ENCODE peak calls at places on chromosomes 7 and 10, in ten cellular contexts. One of them, this sample, is unnamed.

GRCh38 chr10:98045785-98046389 is 15.5 kb upstream of the CRTAC1 start:
- DNase-seq in stimulated activated CD4-positive, alpha-beta T cell treated with anti-CD3 and anti-CD28 coated beads, Interleukin-2, amount 100 ng/mL, for 48 hours: peak
- DNase-seq in C1 segment of cervical spinal cord: peak
- DNase-seq in NCI-H2029: peak
- DNase-seq in hepatic stellate cell: peak
- DNase-seq in AG10803: peak
- DNase-seq in activated CD8-positive, alpha-beta memory T cell treated with anti-CD3 and anti-CD28 coated beads, Interleukin-2, amount 50 U/mL, for 48 hours: peak
- DNase-seq in heart left ventricle: peak
- DNase-seq in GM13976: peak
- DNase-seq in NCI-H1105: peak
- DNase-seq in this sample: peak

GRCh38 chr10:122115874-122116273 is 126.9 kb downstream of the TACC2 start:
- DNase-seq in stimulated activated CD4-positive, alpha-beta T cell treated with anti-CD3 and anti-CD28 coated beads, Interleukin-2, amount 100 ng/mL, for 48 hours: no peak
- DNase-seq in C1 segment of cervical spinal cord: no peak
- DNase-seq in NCI-H2029: no peak
- DNase-seq in hepatic stellate cell: no peak
- DNase-seq in AG10803: no peak
- DNase-seq in activated CD8-positive, alpha-beta memory T cell treated with anti-CD3 and anti-CD28 coated beads, Interleukin-2, amount 50 U/mL, for 48 hours: no peak
- DNase-seq in heart left ventricle: no peak
- DNase-seq in GM13976: no peak
- DNase-seq in NCI-H1105: no peak
- DNase-seq in this sample: no peak

GRCh38 chr7:55887786-55888185 is 530 bp downstream of the ZNF713 start:
- DNase-seq in stimulated activated CD4-positive, alpha-beta T cell treated with anti-CD3 and anti-CD28 coated beads, Interleukin-2, amount 100 ng/mL, for 48 hours: peak
- DNase-seq in C1 segment of cervical spinal cord: no peak
- DNase-seq in NCI-H2029: peak
- DNase-seq in hepatic stellate cell: peak
- DNase-seq in AG10803: no peak
- DNase-seq in activated CD8-positive, alpha-beta memory T cell treated with anti-CD3 and anti-CD28 coated beads, Interleukin-2, amount 50 U/mL, for 48 hours: no peak
- DNase-seq in heart left ventricle: no peak
- DNase-seq in GM13976: peak
- DNase-seq in NCI-H1105: peak
- DNase-seq in this sample: no peak

GRCh38 chr10:119734396-119735332 is 8.8 kb downstream of the INPP5F start:
- DNase-seq in stimulated activated CD4-positive, alpha-beta T cell treated with anti-CD3 and anti-CD28 coated beads, Interleukin-2, amount 100 ng/mL, for 48 hours: no peak
- DNase-seq in C1 segment of cervical spinal cord: no peak
- DNase-seq in NCI-H2029: no peak
- DNase-seq in hepatic stellate cell: no peak
- DNase-seq in AG10803: peak
- DNase-seq in activated CD8-positive, alpha-beta memory T cell treated with anti-CD3 and anti-CD28 coated beads, Interleukin-2, amount 50 U/mL, for 48 hours: no peak
- DNase-seq in heart left ventricle: no peak
- DNase-seq in GM13976: no peak
- DNase-seq in NCI-H1105: no peak
- DNase-seq in this sample: no peak

GRCh38 chr10:99973190-99973589 is 36.6 kb downstream of the DNMBP start:
- DNase-seq in stimulated activated CD4-positive, alpha-beta T cell treated with anti-CD3 and anti-CD28 coated beads, Interleukin-2, amount 100 ng/mL, for 48 hours: no peak
- DNase-seq in C1 segment of cervical spinal cord: no peak
- DNase-seq in NCI-H2029: no peak
- DNase-seq in hepatic stellate cell: no peak
- DNase-seq in AG10803: no peak
- DNase-seq in activated CD8-positive, alpha-beta memory T cell treated with anti-CD3 and anti-CD28 coated beads, Interleukin-2, amount 50 U/mL, for 48 hours: no peak
- DNase-seq in heart left ventricle: no peak
- DNase-seq in GM13976: no peak
- DNase-seq in NCI-H1105: no peak
- DNase-seq in this sample: no peak

GRCh38 chr7:154474903-154475520 is 422.8 kb downstream of the DPP6 start:
- DNase-seq in stimulated activated CD4-positive, alpha-beta T cell treated with anti-CD3 and anti-CD28 coated beads, Interleukin-2, amount 100 ng/mL, for 48 hours: no peak
- DNase-seq in C1 segment of cervical spinal cord: no peak
- DNase-seq in NCI-H2029: no peak
- DNase-seq in hepatic stellate cell: no peak
- DNase-seq in AG10803: no peak
- DNase-seq in activated CD8-positive, alpha-beta memory T cell treated with anti-CD3 and anti-CD28 coated beads, Interleukin-2, amount 50 U/mL, for 48 hours: no peak
- DNase-seq in heart left ventricle: no peak
- DNase-seq in GM13976: no peak
- DNase-seq in NCI-H1105: no peak
- DNase-seq in this sample: no peak

GRCh38 chr10:8229153-8229552 is 174.7 kb downstream of the GATA3 start:
- DNase-seq in stimulated activated CD4-positive, alpha-beta T cell treated with anti-CD3 and anti-CD28 coated beads, Interleukin-2, amount 100 ng/mL, for 48 hours: no peak
- DNase-seq in C1 segment of cervical spinal cord: no peak
- DNase-seq in NCI-H2029: no peak
- DNase-seq in hepatic stellate cell: no peak
- DNase-seq in AG10803: no peak
- DNase-seq in activated CD8-positive, alpha-beta memory T cell treated with anti-CD3 and anti-CD28 coated beads, Interleukin-2, amount 50 U/mL, for 48 hours: no peak
- DNase-seq in heart left ventricle: no peak
- DNase-seq in GM13976: no peak
- DNase-seq in NCI-H1105: no peak
- DNase-seq in this sample: no peak

GRCh38 chr10:48767752-48768450 is 83.2 kb downstream of the WDFY4 start:
- DNase-seq in stimulated activated CD4-positive, alpha-beta T cell treated with anti-CD3 and anti-CD28 coated beads, Interleukin-2, amount 100 ng/mL, for 48 hours: no peak
- DNase-seq in C1 segment of cervical spinal cord: no peak
- DNase-seq in NCI-H2029: no peak
- DNase-seq in hepatic stellate cell: no peak
- DNase-seq in AG10803: no peak
- DNase-seq in activated CD8-positive, alpha-beta memory T cell treated with anti-CD3 and anti-CD28 coated beads, Interleukin-2, amount 50 U/mL, for 48 hours: no peak
- DNase-seq in heart left ventricle: no peak
- DNase-seq in GM13976: no peak
- DNase-seq in NCI-H1105: no peak
- DNase-seq in this sample: no peak

GRCh38 chr10:22805304-22805703 is 90.9 kb upstream of the PIP4K2A start:
- DNase-seq in stimulated activated CD4-positive, alpha-beta T cell treated with anti-CD3 and anti-CD28 coated beads, Interleukin-2, amount 100 ng/mL, for 48 hours: no peak
- DNase-seq in C1 segment of cervical spinal cord: peak
- DNase-seq in NCI-H2029: peak
- DNase-seq in hepatic stellate cell: peak
- DNase-seq in AG10803: peak
- DNase-seq in activated CD8-positive, alpha-beta memory T cell treated with anti-CD3 and anti-CD28 coated beads, Interleukin-2, amount 50 U/mL, for 48 hours: no peak
- DNase-seq in heart left ventricle: no peak
- DNase-seq in GM13976: no peak
- DNase-seq in NCI-H1105: peak
- DNase-seq in this sample: no peak

GRCh38 chr10:95254629-95255028 is 36.2 kb downstream of the PDLIM1 start:
- DNase-seq in stimulated activated CD4-positive, alpha-beta T cell treated with anti-CD3 and anti-CD28 coated beads, Interleukin-2, amount 100 ng/mL, for 48 hours: no peak
- DNase-seq in C1 segment of cervical spinal cord: no peak
- DNase-seq in NCI-H2029: no peak
- DNase-seq in hepatic stellate cell: no peak
- DNase-seq in AG10803: no peak
- DNase-seq in activated CD8-positive, alpha-beta memory T cell treated with anti-CD3 and anti-CD28 coated beads, Interleukin-2, amount 50 U/mL, for 48 hours: no peak
- DNase-seq in heart left ventricle: no peak
- DNase-seq in GM13976: no peak
- DNase-seq in NCI-H1105: no peak
- DNase-seq in this sample: no peak

GRCh38 chr10:88370713-88371112 is 212.4 kb downstream of the RNLS start:
- DNase-seq in stimulated activated CD4-positive, alpha-beta T cell treated with anti-CD3 and anti-CD28 coated beads, Interleukin-2, amount 100 ng/mL, for 48 hours: no peak
- DNase-seq in C1 segment of cervical spinal cord: no peak
- DNase-seq in NCI-H2029: no peak
- DNase-seq in hepatic stellate cell: no peak
- DNase-seq in AG10803: no peak
- DNase-seq in activated CD8-positive, alpha-beta memory T cell treated with anti-CD3 and anti-CD28 coated beads, Interleukin-2, amount 50 U/mL, for 48 hours: no peak
- DNase-seq in heart left ventricle: no peak
- DNase-seq in GM13976: no peak
- DNase-seq in NCI-H1105: no peak
- DNase-seq in this sample: no peak

GRCh38 chr10:71726673-71727428 is 7.3 kb upstream of the C10orf105 start:
- DNase-seq in stimulated activated CD4-positive, alpha-beta T cell treated with anti-CD3 and anti-CD28 coated beads, Interleukin-2, amount 100 ng/mL, for 48 hours: no peak
- DNase-seq in C1 segment of cervical spinal cord: no peak
- DNase-seq in NCI-H2029: no peak
- DNase-seq in hepatic stellate cell: no peak
- DNase-seq in AG10803: no peak
- DNase-seq in activated CD8-positive, alpha-beta memory T cell treated with anti-CD3 and anti-CD28 coated beads, Interleukin-2, amount 50 U/mL, for 48 hours: peak
- DNase-seq in heart left ventricle: no peak
- DNase-seq in GM13976: no peak
- DNase-seq in NCI-H1105: no peak
- DNase-seq in this sample: no peak

GRCh38 chr10:129956285-129956649 is 7.8 kb downstream of the EBF3 start:
- DNase-seq in stimulated activated CD4-positive, alpha-beta T cell treated with anti-CD3 and anti-CD28 coated beads, Interleukin-2, amount 100 ng/mL, for 48 hours: no peak
- DNase-seq in C1 segment of cervical spinal cord: no peak
- DNase-seq in NCI-H2029: no peak
- DNase-seq in hepatic stellate cell: no peak
- DNase-seq in AG10803: no peak
- DNase-seq in activated CD8-positive, alpha-beta memory T cell treated with anti-CD3 and anti-CD28 coated beads, Interleukin-2, amount 50 U/mL, for 48 hours: no peak
- DNase-seq in heart left ventricle: no peak
- DNase-seq in GM13976: no peak
- DNase-seq in NCI-H1105: no peak
- DNase-seq in this sample: no peak

GRCh38 chr10:127125331-127125730 is 71.1 kb downstream of the INSYN2A start:
- DNase-seq in stimulated activated CD4-positive, alpha-beta T cell treated with anti-CD3 and anti-CD28 coated beads, Interleukin-2, amount 100 ng/mL, for 48 hours: no peak
- DNase-seq in C1 segment of cervical spinal cord: no peak
- DNase-seq in NCI-H2029: no peak
- DNase-seq in hepatic stellate cell: no peak
- DNase-seq in AG10803: no peak
- DNase-seq in activated CD8-positive, alpha-beta memory T cell treated with anti-CD3 and anti-CD28 coated beads, Interleukin-2, amount 50 U/mL, for 48 hours: no peak
- DNase-seq in heart left ventricle: no peak
- DNase-seq in GM13976: no peak
- DNase-seq in NCI-H1105: no peak
- DNase-seq in this sample: no peak

GRCh38 chr7:2017914-2018785 is 214.6 kb downstream of the MAD1L1 start:
- DNase-seq in stimulated activated CD4-positive, alpha-beta T cell treated with anti-CD3 and anti-CD28 coated beads, Interleukin-2, amount 100 ng/mL, for 48 hours: no peak
- DNase-seq in C1 segment of cervical spinal cord: no peak
- DNase-seq in NCI-H2029: no peak
- DNase-seq in hepatic stellate cell: no peak
- DNase-seq in AG10803: no peak
- DNase-seq in activated CD8-positive, alpha-beta memory T cell treated with anti-CD3 and anti-CD28 coated beads, Interleukin-2, amount 50 U/mL, for 48 hours: no peak
- DNase-seq in heart left ventricle: no peak
- DNase-seq in GM13976: no peak
- DNase-seq in NCI-H1105: no peak
- DNase-seq in this sample: peak

GRCh38 chr7:118573065-118573464 is 348.6 kb downstream of the ANKRD7 start:
- DNase-seq in stimulated activated CD4-positive, alpha-beta T cell treated with anti-CD3 and anti-CD28 coated beads, Interleukin-2, amount 100 ng/mL, for 48 hours: no peak
- DNase-seq in C1 segment of cervical spinal cord: peak
- DNase-seq in NCI-H2029: no peak
- DNase-seq in hepatic stellate cell: no peak
- DNase-seq in AG10803: no peak
- DNase-seq in activated CD8-positive, alpha-beta memory T cell treated with anti-CD3 and anti-CD28 coated beads, Interleukin-2, amount 50 U/mL, for 48 hours: no peak
- DNase-seq in heart left ventricle: peak
- DNase-seq in GM13976: no peak
- DNase-seq in NCI-H1105: no peak
- DNase-seq in this sample: no peak

GRCh38 chr7:107659666-107660065 is 962 bp upstream of the SLC26A4 start:
- DNase-seq in stimulated activated CD4-positive, alpha-beta T cell treated with anti-CD3 and anti-CD28 coated beads, Interleukin-2, amount 100 ng/mL, for 48 hours: peak
- DNase-seq in C1 segment of cervical spinal cord: no peak
- DNase-seq in NCI-H2029: no peak
- DNase-seq in hepatic stellate cell: peak
- DNase-seq in AG10803: peak
- DNase-seq in activated CD8-positive, alpha-beta memory T cell treated with anti-CD3 and anti-CD28 coated beads, Interleukin-2, amount 50 U/mL, for 48 hours: no peak
- DNase-seq in heart left ventricle: no peak
- DNase-seq in GM13976: no peak
- DNase-seq in NCI-H1105: no peak
- DNase-seq in this sample: no peak

GRCh38 chr7:73717991-73718405 is 1.5 kb downstream of the STX1A start:
- DNase-seq in stimulated activated CD4-positive, alpha-beta T cell treated with anti-CD3 and anti-CD28 coated beads, Interleukin-2, amount 100 ng/mL, for 48 hours: peak
- DNase-seq in C1 segment of cervical spinal cord: no peak
- DNase-seq in NCI-H2029: no peak
- DNase-seq in hepatic stellate cell: peak
- DNase-seq in AG10803: peak
- DNase-seq in activated CD8-positive, alpha-beta memory T cell treated with anti-CD3 and anti-CD28 coated beads, Interleukin-2, amount 50 U/mL, for 48 hours: peak
- DNase-seq in heart left ventricle: no peak
- DNase-seq in GM13976: no peak
- DNase-seq in NCI-H1105: no peak
- DNase-seq in this sample: peak

GRCh38 chr7:70707823-70708243 is 424.1 kb upstream of the GALNT17 start:
- DNase-seq in stimulated activated CD4-positive, alpha-beta T cell treated with anti-CD3 and anti-CD28 coated beads, Interleukin-2, amount 100 ng/mL, for 48 hours: no peak
- DNase-seq in C1 segment of cervical spinal cord: no peak
- DNase-seq in NCI-H2029: no peak
- DNase-seq in hepatic stellate cell: no peak
- DNase-seq in AG10803: no peak
- DNase-seq in activated CD8-positive, alpha-beta memory T cell treated with anti-CD3 and anti-CD28 coated beads, Interleukin-2, amount 50 U/mL, for 48 hours: no peak
- DNase-seq in heart left ventricle: no peak
- DNase-seq in GM13976: no peak
- DNase-seq in NCI-H1105: no peak
- DNase-seq in this sample: no peak

GRCh38 chr7:33686001-33686591 is 219.2 kb upstream of the BMPER start:
- DNase-seq in stimulated activated CD4-positive, alpha-beta T cell treated with anti-CD3 and anti-CD28 coated beads, Interleukin-2, amount 100 ng/mL, for 48 hours: no peak
- DNase-seq in C1 segment of cervical spinal cord: no peak
- DNase-seq in NCI-H2029: no peak
- DNase-seq in hepatic stellate cell: no peak
- DNase-seq in AG10803: no peak
- DNase-seq in activated CD8-positive, alpha-beta memory T cell treated with anti-CD3 and anti-CD28 coated beads, Interleukin-2, amount 50 U/mL, for 48 hours: no peak
- DNase-seq in heart left ventricle: no peak
- DNase-seq in GM13976: no peak
- DNase-seq in NCI-H1105: no peak
- DNase-seq in this sample: no peak

GRCh38 chr10:75712241-75712880 is 280.9 kb downstream of the LRMDA start:
- DNase-seq in stimulated activated CD4-positive, alpha-beta T cell treated with anti-CD3 and anti-CD28 coated beads, Interleukin-2, amount 100 ng/mL, for 48 hours: no peak
- DNase-seq in C1 segment of cervical spinal cord: peak
- DNase-seq in NCI-H2029: no peak
- DNase-seq in hepatic stellate cell: no peak
- DNase-seq in AG10803: no peak
- DNase-seq in activated CD8-positive, alpha-beta memory T cell treated with anti-CD3 and anti-CD28 coated beads, Interleukin-2, amount 50 U/mL, for 48 hours: no peak
- DNase-seq in heart left ventricle: no peak
- DNase-seq in GM13976: no peak
- DNase-seq in NCI-H1105: no peak
- DNase-seq in this sample: no peak

GRCh38 chr7:142871260-142872105 is 14.1 kb downstream of the TRPV6 start:
- DNase-seq in stimulated activated CD4-positive, alpha-beta T cell treated with anti-CD3 and anti-CD28 coated beads, Interleukin-2, amount 100 ng/mL, for 48 hours: no peak
- DNase-seq in C1 segment of cervical spinal cord: no peak
- DNase-seq in NCI-H2029: no peak
- DNase-seq in hepatic stellate cell: no peak
- DNase-seq in AG10803: no peak
- DNase-seq in activated CD8-positive, alpha-beta memory T cell treated with anti-CD3 and anti-CD28 coated beads, Interleukin-2, amount 50 U/mL, for 48 hours: peak
- DNase-seq in heart left ventricle: no peak
- DNase-seq in GM13976: no peak
- DNase-seq in NCI-H1105: no peak
- DNase-seq in this sample: no peak

GRCh38 chr7:91962419-91962818 is 21.8 kb downstream of the AKAP9 start:
- DNase-seq in stimulated activated CD4-positive, alpha-beta T cell treated with anti-CD3 and anti-CD28 coated beads, Interleukin-2, amount 100 ng/mL, for 48 hours: no peak
- DNase-seq in C1 segment of cervical spinal cord: no peak
- DNase-seq in NCI-H2029: no peak
- DNase-seq in hepatic stellate cell: no peak
- DNase-seq in AG10803: no peak
- DNase-seq in activated CD8-positive, alpha-beta memory T cell treated with anti-CD3 and anti-CD28 coated beads, Interleukin-2, amount 50 U/mL, for 48 hours: no peak
- DNase-seq in heart left ventricle: no peak
- DNase-seq in GM13976: no peak
- DNase-seq in NCI-H1105: no peak
- DNase-seq in this sample: no peak

GRCh38 chr10:123564631-123565030 is 101.5 kb upstream of the GPR26 start:
- DNase-seq in stimulated activated CD4-positive, alpha-beta T cell treated with anti-CD3 and anti-CD28 coated beads, Interleukin-2, amount 100 ng/mL, for 48 hours: no peak
- DNase-seq in C1 segment of cervical spinal cord: no peak
- DNase-seq in NCI-H2029: no peak
- DNase-seq in hepatic stellate cell: no peak
- DNase-seq in AG10803: no peak
- DNase-seq in activated CD8-positive, alpha-beta memory T cell treated with anti-CD3 and anti-CD28 coated beads, Interleukin-2, amount 50 U/mL, for 48 hours: peak
- DNase-seq in heart left ventricle: no peak
- DNase-seq in GM13976: no peak
- DNase-seq in NCI-H1105: no peak
- DNase-seq in this sample: no peak

GRCh38 chr7:77427996-77428603 is 12.0 kb upstream of the GSAP start:
- DNase-seq in stimulated activated CD4-positive, alpha-beta T cell treated with anti-CD3 and anti-CD28 coated beads, Interleukin-2, amount 100 ng/mL, for 48 hours: no peak
- DNase-seq in C1 segment of cervical spinal cord: no peak
- DNase-seq in NCI-H2029: no peak
- DNase-seq in hepatic stellate cell: peak
- DNase-seq in AG10803: peak
- DNase-seq in activated CD8-positive, alpha-beta memory T cell treated with anti-CD3 and anti-CD28 coated beads, Interleukin-2, amount 50 U/mL, for 48 hours: no peak
- DNase-seq in heart left ventricle: no peak
- DNase-seq in GM13976: no peak
- DNase-seq in NCI-H1105: no peak
- DNase-seq in this sample: no peak

GRCh38 chr10:96829029-96829773 is 2.9 kb upstream of the LCOR start:
- DNase-seq in stimulated activated CD4-positive, alpha-beta T cell treated with anti-CD3 and anti-CD28 coated beads, Interleukin-2, amount 100 ng/mL, for 48 hours: no peak
- DNase-seq in C1 segment of cervical spinal cord: no peak
- DNase-seq in NCI-H2029: no peak
- DNase-seq in hepatic stellate cell: no peak
- DNase-seq in AG10803: no peak
- DNase-seq in activated CD8-positive, alpha-beta memory T cell treated with anti-CD3 and anti-CD28 coated beads, Interleukin-2, amount 50 U/mL, for 48 hours: no peak
- DNase-seq in heart left ventricle: no peak
- DNase-seq in GM13976: no peak
- DNase-seq in NCI-H1105: no peak
- DNase-seq in this sample: no peak

GRCh38 chr7:7051221-7051877 is 131.0 kb upstream of the C1GALT1 start:
- DNase-seq in stimulated activated CD4-positive, alpha-beta T cell treated with anti-CD3 and anti-CD28 coated beads, Interleukin-2, amount 100 ng/mL, for 48 hours: no peak
- DNase-seq in C1 segment of cervical spinal cord: no peak
- DNase-seq in NCI-H2029: no peak
- DNase-seq in hepatic stellate cell: no peak
- DNase-seq in AG10803: peak
- DNase-seq in activated CD8-positive, alpha-beta memory T cell treated with anti-CD3 and anti-CD28 coated beads, Interleukin-2, amount 50 U/mL, for 48 hours: no peak
- DNase-seq in heart left ventricle: no peak
- DNase-seq in GM13976: peak
- DNase-seq in NCI-H1105: no peak
- DNase-seq in this sample: no peak

GRCh38 chr10:124577651-124578050 is 116.0 kb downstream of the LHPP start:
- DNase-seq in stimulated activated CD4-positive, alpha-beta T cell treated with anti-CD3 and anti-CD28 coated beads, Interleukin-2, amount 100 ng/mL, for 48 hours: no peak
- DNase-seq in C1 segment of cervical spinal cord: no peak
- DNase-seq in NCI-H2029: no peak
- DNase-seq in hepatic stellate cell: no peak
- DNase-seq in AG10803: no peak
- DNase-seq in activated CD8-positive, alpha-beta memory T cell treated with anti-CD3 and anti-CD28 coated beads, Interleukin-2, amount 50 U/mL, for 48 hours: no peak
- DNase-seq in heart left ventricle: no peak
- DNase-seq in GM13976: no peak
- DNase-seq in NCI-H1105: no peak
- DNase-seq in this sample: no peak

This sample was measured in D721Med.